ENCODE peak calls at places on chromosomes 5 and 9, in ten cellular contexts. One of them, this sample, is unnamed.

GRCh38 chr5:78972654-78973428 is 12.3 kb downstream of the ARSB start:
- DNase-seq in Peyer's patch: no peak
- DNase-seq in fibroblast of the aortic adventitia: peak
- DNase-seq in IMR-90: peak
- DNase-seq in kidney epithelial cell: no peak
- DNase-seq in cardiac muscle cell: no peak
- DNase-seq in AG04449: no peak
- DNase-seq in epithelial cell of esophagus: no peak
- DNase-seq in stomach: peak
- DNase-seq in body of pancreas: peak
- DNase-seq in this sample: peak

GRCh38 chr5:66554211-66554610 is 42.0 kb upstream of the MAST4 start:
- DNase-seq in kidney epithelial cell: peak
- DNase-seq in fibroblast of the aortic adventitia: peak
- DNase-seq in Peyer's patch: peak
- DNase-seq in epithelial cell of esophagus: peak
- DNase-seq in body of pancreas: no peak
- DNase-seq in stomach: no peak
- DNase-seq in cardiac muscle cell: no peak
- DNase-seq in IMR-90: no peak
- DNase-seq in AG04449: no peak
- DNase-seq in this sample: peak

GRCh38 chr9:72592501-72593403 is 71.3 kb downstream of the TMC1 start:
- DNase-seq in stomach: no peak
- DNase-seq in body of pancreas: peak
- DNase-seq in epithelial cell of esophagus: peak
- DNase-seq in AG04449: no peak
- DNase-seq in kidney epithelial cell: no peak
- DNase-seq in IMR-90: peak
- DNase-seq in Peyer's patch: peak
- DNase-seq in cardiac muscle cell: peak
- DNase-seq in fibroblast of the aortic adventitia: peak
- DNase-seq in this sample: peak

GRCh38 chr9:85713897-85714296 is 27.9 kb downstream of the AGTPBP1 start:
- DNase-seq in fibroblast of the aortic adventitia: peak
- DNase-seq in AG04449: no peak
- DNase-seq in stomach: no peak
- DNase-seq in body of pancreas: no peak
- DNase-seq in IMR-90: no peak
- DNase-seq in kidney epithelial cell: no peak
- DNase-seq in Peyer's patch: no peak
- DNase-seq in cardiac muscle cell: no peak
- DNase-seq in epithelial cell of esophagus: no peak
- DNase-seq in this sample: no peak

GRCh38 chr9:127796225-127796813 is 6.4 kb upstream of the FPGS start:
- DNase-seq in epithelial cell of esophagus: no peak
- DNase-seq in body of pancreas: peak
- DNase-seq in stomach: peak
- DNase-seq in cardiac muscle cell: no peak
- DNase-seq in fibroblast of the aortic adventitia: peak
- DNase-seq in kidney epithelial cell: no peak
- DNase-seq in IMR-90: peak
- DNase-seq in Peyer's patch: peak
- DNase-seq in AG04449: no peak
- DNase-seq in this sample: no peak

GRCh38 chr9:33750839-33751339 is 44.5 kb upstream of the PRSS3 start:
- DNase-seq in fibroblast of the aortic adventitia: no peak
- DNase-seq in cardiac muscle cell: peak
- DNase-seq in kidney epithelial cell: no peak
- DNase-seq in epithelial cell of esophagus: no peak
- DNase-seq in Peyer's patch: no peak
- DNase-seq in body of pancreas: no peak
- DNase-seq in IMR-90: no peak
- DNase-seq in AG04449: no peak
- DNase-seq in stomach: no peak
- DNase-seq in this sample: no peak

GRCh38 chr5:39411051-39411450 is 13.7 kb downstream of the DAB2 start:
- DNase-seq in AG04449: no peak
- DNase-seq in body of pancreas: no peak
- DNase-seq in fibroblast of the aortic adventitia: peak
- DNase-seq in stomach: no peak
- DNase-seq in kidney epithelial cell: no peak
- DNase-seq in Peyer's patch: no peak
- DNase-seq in cardiac muscle cell: no peak
- DNase-seq in IMR-90: peak
- DNase-seq in epithelial cell of esophagus: peak
- DNase-seq in this sample: peak

GRCh38 chr9:111456536-111456935 is 27.6 kb downstream of the ECPAS start:
- DNase-seq in IMR-90: no peak
- DNase-seq in AG04449: no peak
- DNase-seq in epithelial cell of esophagus: no peak
- DNase-seq in stomach: no peak
- DNase-seq in Peyer's patch: no peak
- DNase-seq in kidney epithelial cell: no peak
- DNase-seq in cardiac muscle cell: no peak
- DNase-seq in body of pancreas: no peak
- DNase-seq in fibroblast of the aortic adventitia: peak
- DNase-seq in this sample: peak

GRCh38 chr9:129333961-129334743 is 156.1 kb upstream of the IER5L start:
- DNase-seq in epithelial cell of esophagus: peak
- DNase-seq in cardiac muscle cell: peak
- DNase-seq in fibroblast of the aortic adventitia: peak
- DNase-seq in Peyer's patch: peak
- DNase-seq in kidney epithelial cell: peak
- DNase-seq in AG04449: peak
- DNase-seq in stomach: peak
- DNase-seq in IMR-90: peak
- DNase-seq in body of pancreas: peak
- DNase-seq in this sample: peak

GRCh38 chr9:93124793-93125192 is 9.3 kb downstream of the NINJ1 start:
- DNase-seq in epithelial cell of esophagus: no peak
- DNase-seq in stomach: no peak
- DNase-seq in AG04449: no peak
- DNase-seq in body of pancreas: peak
- DNase-seq in IMR-90: no peak
- DNase-seq in kidney epithelial cell: no peak
- DNase-seq in Peyer's patch: peak
- DNase-seq in cardiac muscle cell: no peak
- DNase-seq in fibroblast of the aortic adventitia: no peak
- DNase-seq in this sample: no peak

GRCh38 chr5:112914584-112914983 is 7.4 kb downstream of the REEP5 start:
- DNase-seq in Peyer's patch: no peak
- DNase-seq in IMR-90: peak
- DNase-seq in AG04449: no peak
- DNase-seq in cardiac muscle cell: peak
- DNase-seq in body of pancreas: no peak
- DNase-seq in kidney epithelial cell: no peak
- DNase-seq in stomach: no peak
- DNase-seq in epithelial cell of esophagus: peak
- DNase-seq in fibroblast of the aortic adventitia: no peak
- DNase-seq in this sample: peak

GRCh38 chr9:75064307-75065025 is 23.5 kb downstream of the NMRK1 start:
- DNase-seq in AG04449: no peak
- DNase-seq in stomach: no peak
- DNase-seq in IMR-90: peak
- DNase-seq in body of pancreas: no peak
- DNase-seq in cardiac muscle cell: no peak
- DNase-seq in fibroblast of the aortic adventitia: peak
- DNase-seq in epithelial cell of esophagus: peak
- DNase-seq in Peyer's patch: no peak
- DNase-seq in kidney epithelial cell: no peak
- DNase-seq in this sample: peak

GRCh38 chr5:150763023-150763793 is 4.4 kb upstream of the DCTN4 start:
- DNase-seq in fibroblast of the aortic adventitia: peak
- DNase-seq in IMR-90: peak
- DNase-seq in body of pancreas: no peak
- DNase-seq in Peyer's patch: peak
- DNase-seq in kidney epithelial cell: peak
- DNase-seq in AG04449: no peak
- DNase-seq in epithelial cell of esophagus: peak
- DNase-seq in stomach: peak
- DNase-seq in cardiac muscle cell: peak
- DNase-seq in this sample: peak

GRCh38 chr5:31329722-31330121 is 136.2 kb downstream of the CDH6 start:
- DNase-seq in AG04449: no peak
- DNase-seq in stomach: no peak
- DNase-seq in epithelial cell of esophagus: no peak
- DNase-seq in body of pancreas: no peak
- DNase-seq in Peyer's patch: no peak
- DNase-seq in cardiac muscle cell: no peak
- DNase-seq in kidney epithelial cell: no peak
- DNase-seq in IMR-90: peak
- DNase-seq in fibroblast of the aortic adventitia: no peak
- DNase-seq in this sample: no peak

GRCh38 chr5:139600336-139600949 is 39.3 kb downstream of the UBE2D2 start:
- DNase-seq in stomach: no peak
- DNase-seq in IMR-90: peak
- DNase-seq in epithelial cell of esophagus: peak
- DNase-seq in body of pancreas: no peak
- DNase-seq in kidney epithelial cell: peak
- DNase-seq in AG04449: no peak
- DNase-seq in fibroblast of the aortic adventitia: peak
- DNase-seq in cardiac muscle cell: no peak
- DNase-seq in Peyer's patch: no peak
- DNase-seq in this sample: peak

GRCh38 chr9:77022783-77023440 is 3.5 kb downstream of the FOXB2 start:
- DNase-seq in fibroblast of the aortic adventitia: no peak
- DNase-seq in kidney epithelial cell: no peak
- DNase-seq in AG04449: no peak
- DNase-seq in cardiac muscle cell: peak
- DNase-seq in epithelial cell of esophagus: no peak
- DNase-seq in IMR-90: no peak
- DNase-seq in stomach: no peak
- DNase-seq in body of pancreas: no peak
- DNase-seq in Peyer's patch: no peak
- DNase-seq in this sample: no peak

GRCh38 chr9:77725051-77725702 is 77.1 kb upstream of the GNA14 start:
- DNase-seq in epithelial cell of esophagus: no peak
- DNase-seq in cardiac muscle cell: no peak
- DNase-seq in IMR-90: no peak
- DNase-seq in kidney epithelial cell: no peak
- DNase-seq in body of pancreas: no peak
- DNase-seq in stomach: no peak
- DNase-seq in fibroblast of the aortic adventitia: no peak
- DNase-seq in Peyer's patch: no peak
- DNase-seq in AG04449: no peak
- DNase-seq in this sample: no peak

GRCh38 chr5:143001764-143002351 is 231.7 kb downstream of the ARHGAP26 start:
- DNase-seq in fibroblast of the aortic adventitia: peak
- DNase-seq in body of pancreas: no peak
- DNase-seq in Peyer's patch: no peak
- DNase-seq in kidney epithelial cell: no peak
- DNase-seq in cardiac muscle cell: no peak
- DNase-seq in stomach: no peak
- DNase-seq in IMR-90: peak
- DNase-seq in epithelial cell of esophagus: peak
- DNase-seq in AG04449: no peak
- DNase-seq in this sample: peak

DNA sequence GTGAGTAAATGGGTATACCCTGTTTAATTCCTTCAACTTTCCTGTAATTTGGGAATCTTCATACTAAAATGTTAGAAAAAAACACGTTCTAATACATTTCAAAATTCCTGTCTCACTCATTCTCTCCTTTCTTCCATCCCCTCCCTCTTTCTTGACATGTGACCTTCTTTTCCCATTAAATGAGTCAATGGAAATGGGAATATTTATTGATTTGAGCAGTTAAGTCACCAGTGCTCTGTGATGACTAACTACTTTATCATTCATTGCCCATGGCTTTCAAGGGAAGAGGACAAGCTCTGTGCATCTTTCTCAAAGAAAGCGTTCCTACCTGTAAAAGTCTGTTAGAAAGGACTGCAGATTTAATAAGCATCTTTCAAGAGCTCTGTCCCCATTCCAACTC is 144.4 kb upstream of the MAP3K1 start:
- DNase-seq in Peyer's patch: no peak
- DNase-seq in AG04449: no peak
- DNase-seq in kidney epithelial cell: no peak
- DNase-seq in epithelial cell of esophagus: peak
- DNase-seq in body of pancreas: no peak
- DNase-seq in cardiac muscle cell: no peak
- DNase-seq in IMR-90: peak
- DNase-seq in stomach: no peak
- DNase-seq in fibroblast of the aortic adventitia: no peak
- DNase-seq in this sample: no peak
- H3K4me3 ChIP-seq in Peyer's patch: no peak
- H3K4me3 ChIP-seq in AG04449: no peak
- H3K4me3 ChIP-seq in kidney epithelial cell: no peak
- H3K4me3 ChIP-seq in epithelial cell of esophagus: no peak
- H3K4me3 ChIP-seq in body of pancreas: no peak
- H3K4me3 ChIP-seq in cardiac muscle cell: no peak
- H3K4me3 ChIP-seq in IMR-90: no peak
- H3K4me3 ChIP-seq in stomach: no peak
- H3K4me3 ChIP-seq in fibroblast of the aortic adventitia: no peak
- H3K4me3 ChIP-seq in this sample: no peak

GRCh38 chr9:38030658-38031057 is 38.4 kb downstream of the SHB start:
- DNase-seq in cardiac muscle cell: no peak
- DNase-seq in body of pancreas: no peak
- DNase-seq in IMR-90: no peak
- DNase-seq in fibroblast of the aortic adventitia: no peak
- DNase-seq in Peyer's patch: no peak
- DNase-seq in stomach: no peak
- DNase-seq in AG04449: no peak
- DNase-seq in kidney epithelial cell: no peak
- DNase-seq in epithelial cell of esophagus: no peak
- DNase-seq in this sample: no peak
- TF ChIP-seq CTCF in cardiac muscle cell: no peak
- TF ChIP-seq CTCF in body of pancreas: no peak
- TF ChIP-seq CTCF in IMR-90: no peak
- TF ChIP-seq CTCF in fibroblast of the aortic adventitia: peak
- TF ChIP-seq CTCF in Peyer's patch: no peak
- TF ChIP-seq CTCF in stomach: no peak
- TF ChIP-seq CTCF in AG04449: no peak
- TF ChIP-seq CTCF in kidney epithelial cell: peak
- TF ChIP-seq CTCF in epithelial cell of esophagus: peak
- TF ChIP-seq CTCF in this sample: peak

DNA sequence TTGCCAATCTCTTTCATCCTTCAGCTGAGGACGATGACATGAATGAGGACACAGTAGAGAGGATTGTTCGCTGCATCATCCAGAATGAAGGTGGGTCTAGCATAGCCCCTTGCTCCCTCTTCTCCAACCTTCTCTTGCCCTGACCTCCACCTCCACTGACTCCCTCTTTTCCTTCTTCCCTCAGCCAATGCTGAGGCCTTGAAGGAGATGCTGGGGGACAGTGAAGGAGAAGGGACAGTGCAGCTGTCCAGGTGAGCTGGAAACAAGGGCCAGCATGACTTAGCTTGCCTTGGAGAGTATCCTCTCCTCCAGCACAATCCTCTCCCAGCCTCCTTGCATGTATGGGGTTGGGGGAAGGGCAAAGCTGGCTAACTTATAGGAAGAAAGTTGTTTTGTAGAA is 2.0 kb downstream of the RELL2 start:
- DNase-seq in body of pancreas: no peak
- DNase-seq in AG04449: no peak
- DNase-seq in kidney epithelial cell: no peak
- DNase-seq in epithelial cell of esophagus: no peak
- DNase-seq in stomach: no peak
- DNase-seq in cardiac muscle cell: no peak
- DNase-seq in IMR-90: no peak
- DNase-seq in fibroblast of the aortic adventitia: no peak
- DNase-seq in Peyer's patch: no peak
- DNase-seq in this sample: no peak
- H3K4me3 ChIP-seq in body of pancreas: no peak
- H3K4me3 ChIP-seq in AG04449: no peak
- H3K4me3 ChIP-seq in kidney epithelial cell: no peak
- H3K4me3 ChIP-seq in epithelial cell of esophagus: no peak
- H3K4me3 ChIP-seq in stomach: no peak
- H3K4me3 ChIP-seq in cardiac muscle cell: no peak
- H3K4me3 ChIP-seq in IMR-90: no peak
- H3K4me3 ChIP-seq in fibroblast of the aortic adventitia: no peak
- H3K4me3 ChIP-seq in Peyer's patch: no peak
- H3K4me3 ChIP-seq in this sample: no peak

GRCh38 chr5:167561796-167562195 is 729.6 kb upstream of the WWC1 start:
- DNase-seq in stomach: no peak
- DNase-seq in cardiac muscle cell: no peak
- DNase-seq in fibroblast of the aortic adventitia: no peak
- DNase-seq in kidney epithelial cell: no peak
- DNase-seq in AG04449: no peak
- DNase-seq in body of pancreas: no peak
- DNase-seq in Peyer's patch: no peak
- DNase-seq in IMR-90: no peak
- DNase-seq in epithelial cell of esophagus: no peak
- DNase-seq in this sample: no peak
- TF ChIP-seq CTCF in stomach: no peak
- TF ChIP-seq CTCF in cardiac muscle cell: no peak
- TF ChIP-seq CTCF in fibroblast of the aortic adventitia: no peak
- TF ChIP-seq CTCF in kidney epithelial cell: no peak
- TF ChIP-seq CTCF in AG04449: no peak
- TF ChIP-seq CTCF in body of pancreas: no peak
- TF ChIP-seq CTCF in Peyer's patch: no peak
- TF ChIP-seq CTCF in IMR-90: no peak
- TF ChIP-seq CTCF in epithelial cell of esophagus: no peak
- TF ChIP-seq CTCF in this sample: no peak

This sample was measured in fibroblast of pulmonary artery.